ENCODE peak calls at places on chromosomes 7 and 10, in five cellular contexts. A is iPS DF 19.7, N is brain microvascular endothelial cell, T is activated B cell treated with CpG ODN at 0.5 μM for 24 hours, X is RWPE1. B is an unnamed sample.

GRCh38 chr7:66083677-66084076 is 8.1 kb downstream of the ASL start:
- DNase-seq in T (no peak), X (no peak), A (no peak), N (no peak), B (no peak)

GRCh38 chr10:13990918-13991317 is 339.8 kb downstream of the FRMD4A start:
- DNase-seq in T (no peak), X (no peak), A (no peak), N (peak; percentile 67), B (peak; percentile 76)

GRCh38 chr10:98433881-98434732 is 12.6 kb downstream of the HPS1 start:
- DNase-seq in A (no peak), T (no peak), N (peak; percentile 53), X (no peak), B (peak; percentile 11)

GRCh38 chr10:61655335-61655851 is 7.3 kb upstream of the CABCOCO1 start:
- DNase-seq in A (no peak), N (no peak), X (no peak), T (no peak), B (no peak)

GRCh38 chr7:17939670-17940301 is 508 bp downstream of the SNX13 start:
- DNase-seq in N (peak; percentile 5), X (peak; percentile 47), T (peak; percentile 61), A (no peak), B (no peak)

GRCh38 chr7:115005942-115006341 is 84.0 kb downstream of the MDFIC start:
- DNase-seq in T (no peak), A (peak; percentile 70), X (no peak), N (no peak), B (no peak)

GRCh38 chr10:42932116-42932515 is 144.8 kb upstream of the RET start:
- DNase-seq in A (no peak), N (no peak), T (no peak), X (no peak), B (no peak)

GRCh38 chr10:34655286-34656170 is 159.6 kb downstream of the PARD3 start:
- DNase-seq in X (peak; percentile 40), N (peak; percentile 82), A (peak; percentile 59), T (no peak), B (peak; percentile 76)

GRCh38 chr7:46311951-46312350 is 390.9 kb upstream of the IGFBP3 start:
- DNase-seq in X (no peak), T (no peak), N (no peak), A (no peak), B (no peak)

B was measured in astrocyte of the cerebellum.